ENCODE peak calls at places on chromosomes 4 and X, in seven cellular contexts. I is T-helper 2 cell, U is COLO829, G is NCI-H2029, W is NCI-H2081, K is frontal cortex, B is hypothalamus. V is an unnamed sample.

GRCh38 chr4:52051213-52051614 is at the start of gene SPATA18:
- DNase-seq in I (no peak), U (no peak), G (no peak), W (no peak), K (peak), B (no peak), V (no peak)

GRCh38 chr4:10047967-10048366 is 26.7 kb upstream of the SLC2A9 start:
- DNase-seq in I (no peak), U (no peak), G (no peak), W (no peak), K (no peak), B (no peak), V (no peak)

GRCh38 chr4:147580396-147580795 is 36.8 kb upstream of the TMEM184C start:
- DNase-seq in I (no peak), U (no peak), G (no peak), W (no peak), K (no peak), B (no peak), V (no peak)

GRCh38 chr4:103306870-103307345 is 108.8 kb upstream of the CENPE start:
- DNase-seq in I (no peak), U (peak), G (no peak), W (no peak), K (no peak), B (peak), V (no peak)

GRCh38 chr4:94722270-94722669 is 35.5 kb upstream of the BMPR1B start:
- DNase-seq in I (no peak), U (no peak), G (no peak), W (no peak), K (no peak), B (no peak), V (no peak)

GRCh38 chr4:8384397-8385060 is 56.0 kb downstream of the ACOX3 start:
- DNase-seq in I (no peak), U (no peak), G (no peak), W (no peak), K (no peak), B (no peak), V (no peak)

GRCh38 chr4:105619193-105619931 is 66.9 kb downstream of the ARHGEF38 start:
- DNase-seq in I (no peak), U (no peak), G (peak), W (peak), K (no peak), B (peak), V (no peak)

GRCh38 chr4:81605278-81605677 is 133.6 kb upstream of the RASGEF1B start:
- DNase-seq in I (no peak), U (no peak), G (no peak), W (no peak), K (no peak), B (peak), V (no peak)

GRCh38 chr4:37244583-37245390 is at the start of gene NWD2:
- DNase-seq in I (no peak), U (no peak), G (no peak), W (no peak), K (no peak), B (no peak), V (no peak)

GRCh38 chrX:150018931-150019331 is 80.6 kb upstream of the EOLA2 start:
- DNase-seq in I (no peak), U (no peak), G (no peak), W (no peak), K (no peak), B (no peak), V (no peak)

GRCh38 chr4:25310066-25310824 is 2.3 kb upstream of the ZCCHC4 start:
- DNase-seq in I (no peak), U (no peak), G (no peak), W (no peak), K (no peak), B (no peak), V (no peak)

GRCh38 chr4:185567828-185568442 is 32.6 kb upstream of the PDLIM3 start:
- DNase-seq in I (no peak), U (peak), G (no peak), W (no peak), K (no peak), B (peak), V (no peak)

GRCh38 chr4:128916832-128917231 is 107.3 kb downstream of the JADE1 start:
- DNase-seq in I (no peak), U (no peak), G (no peak), W (no peak), K (no peak), B (peak), V (no peak)

GRCh38 chr4:53004497-53005148 is 142.5 kb downstream of the RASL11B start:
- DNase-seq in I (no peak), U (no peak), G (no peak), W (no peak), K (no peak), B (no peak), V (no peak)

GRCh38 chr4:130468340-130468739 is 1372.4 kb downstream of the C4orf33 start:
- DNase-seq in I (no peak), U (no peak), G (no peak), W (no peak), K (no peak), B (no peak), V (no peak)

GRCh38 chr4:40520533-40520932 is 109.1 kb downstream of the RBM47 start:
- DNase-seq in I (no peak), U (no peak), G (no peak), W (no peak), K (no peak), B (no peak), V (no peak)

GRCh38 chr4:152073738-152074137 is 312.9 kb upstream of the GATB start:
- DNase-seq in I (no peak), U (peak), G (no peak), W (no peak), K (peak), B (no peak), V (no peak)

GRCh38 chr4:153143527-153144348 is 60.5 kb upstream of the TRIM2 start:
- DNase-seq in I (no peak), U (no peak), G (peak), W (peak), K (no peak), B (peak), V (peak)

GRCh38 chrX:19017271-19017670 is 33.4 kb upstream of the PHKA2 start:
- DNase-seq in I (no peak), U (peak), G (peak), W (peak), K (peak), B (no peak), V (no peak)

GRCh38 chr4:68267433-68267944 is 22.0 kb upstream of the TMPRSS11B start:
- DNase-seq in I (no peak), U (peak), G (no peak), W (no peak), K (no peak), B (no peak), V (no peak)

GRCh38 chr4:7595883-7596535 is 161.3 kb upstream of the PSAPL1 start:
- DNase-seq in I (no peak), U (no peak), G (peak), W (no peak), K (peak), B (no peak), V (no peak)